ENCODE peak calls at places on chromosomes 11 and 22, in seven cellular contexts. Y is endodermal cell, S is H7, J is tibial artery, X is heart left ventricle, K is activated B cell treated with CpG ODN at 0.5 μM for 24 hours, B is cardiac fibroblast. D is an unnamed sample.

GRCh38 chr22:31947296-31947695 is 3.0 kb downstream of the YWHAH start:
- DNase-seq in Y (no peak), S (no peak), J (no peak), X (no peak), K (no peak), B (peak), D (no peak)

GRCh38 chr11:12200359-12201015 is 90.1 kb downstream of the MICAL2 start:
- DNase-seq in Y (no peak), S (no peak), J (peak), X (peak), K (no peak), B (peak), D (no peak)

GRCh38 chr22:43291381-43291780 is 51.8 kb downstream of the SCUBE1 start:
- DNase-seq in Y (no peak), S (no peak), J (no peak), X (no peak), K (no peak), B (no peak), D (no peak)

GRCh38 chr11:59556115-59556882 is 45.0 kb downstream of the OR4D9 start:
- DNase-seq in Y (peak), S (peak), J (peak), X (peak), K (peak), B (peak), D (peak)

GRCh38 chr11:29300441-29300840 is 716.4 kb downstream of the KCNA4 start:
- DNase-seq in Y (no peak), S (no peak), J (no peak), X (no peak), K (no peak), B (peak), D (no peak)

GRCh38 chr22:37284807-37285355 is 2.6 kb downstream of the CYTH4 start:
- DNase-seq in Y (peak), S (peak), J (peak), X (peak), K (peak), B (no peak), D (no peak)

GRCh38 chr11:90392692-90393091 is 169.8 kb upstream of the CHORDC1 start:
- DNase-seq in Y (no peak), S (no peak), J (no peak), X (no peak), K (no peak), B (no peak), D (no peak)

GRCh38 chr22:36175892-36176291 is 15.3 kb upstream of the APOL3 start:
- DNase-seq in Y (no peak), S (no peak), J (no peak), X (no peak), K (no peak), B (no peak), D (no peak)

GRCh38 chr11:838441-839279 is 3.7 kb downstream of the POLR2L start:
- DNase-seq in Y (peak), S (peak), J (no peak), X (no peak), K (no peak), B (no peak), D (no peak)

GRCh38 chr11:68014157-68014965 is 4.2 kb downstream of the ALDH3B1 start:
- DNase-seq in Y (no peak), S (no peak), J (peak), X (no peak), K (no peak), B (peak), D (no peak)

GRCh38 chr11:72308226-72309073 is 64.5 kb upstream of the PHOX2A start:
- DNase-seq in Y (no peak), S (no peak), J (no peak), X (no peak), K (no peak), B (peak), D (peak)

GRCh38 chr11:116532066-116532465 is 240.7 kb downstream of the BUD13 start:
- DNase-seq in Y (peak), S (no peak), J (no peak), X (no peak), K (no peak), B (no peak), D (no peak)

GRCh38 chr11:121626507-121626875 is 173.7 kb upstream of the SORL1-AS1 start:
- DNase-seq in Y (no peak), S (no peak), J (no peak), X (no peak), K (no peak), B (no peak), D (no peak)

GRCh38 chr11:15367695-15368094 is 253.0 kb downstream of the INSC start:
- DNase-seq in Y (peak), S (no peak), J (no peak), X (no peak), K (no peak), B (no peak), D (no peak)